ENCODE peak calls at places on chromosomes 13 and 19, in seven cellular contexts. K, B, T, O, X, W and S are unnamed samples.

GRCh38 chr13:64529874-64530485 is 2700.2 kb downstream of the PCDH9 start:
- DNase-seq in T (no peak), B (no peak), W (no peak), O (no peak), K (no peak), X (no peak), S (no peak)

GRCh38 chr13:40534456-40534855 is 132.0 kb downstream of the FOXO1 start:
- DNase-seq in O (no peak), T (no peak), X (no peak), B (no peak), W (no peak), K (no peak), S (no peak)

GRCh38 chr19:8528500-8528899 is 14.5 kb upstream of the ZNF414 start:
- DNase-seq in W (no peak), X (no peak), B (no peak), K (no peak), T (no peak), O (no peak), S (no peak)

GRCh38 chr19:10416083-10416379 is 4.3 kb upstream of the PDE4A start:
- DNase-seq in B (no peak), X (no peak), T (no peak), W (no peak), K (no peak), O (no peak), S (no peak)

GRCh38 chr13:46295531-46296464 is 84.1 kb downstream of the LRRC63 start:
- DNase-seq in X (no peak), O (peak), B (peak), T (peak), K (no peak), W (no peak), S (peak)

GRCh38 chr13:99992376-99992775 is 10.8 kb downstream of the ZIC2 start:
- DNase-seq in X (no peak), O (no peak), W (no peak), T (no peak), K (no peak), B (no peak), S (no peak)

GRCh38 chr19:29690842-29691241 is 24.2 kb downstream of the C19orf12 start:
- DNase-seq in K (no peak), X (peak), W (no peak), B (no peak), O (peak), T (no peak), S (no peak)

GRCh38 chr13:31807090-31807541 is 67.8 kb downstream of the RXFP2 start:
- DNase-seq in T (no peak), K (no peak), O (no peak), X (no peak), W (no peak), B (no peak), S (no peak)

GRCh38 chr19:9720541-9720940 is 45.6 kb upstream of the ZNF562 start:
- DNase-seq in O (no peak), B (no peak), X (no peak), W (no peak), T (no peak), K (no peak), S (no peak)

GRCh38 chr19:18809149-18809978 is 18.3 kb upstream of the COMP start:
- DNase-seq in W (no peak), B (peak), T (peak), K (no peak), X (no peak), O (peak), S (peak)

GRCh38 chr19:2476451-2477140 is 669 bp downstream of the GADD45B start:
- DNase-seq in W (peak), K (no peak), T (no peak), O (peak), B (no peak), X (no peak), S (no peak)

GRCh38 chr13:50682966-50683365 is 160.5 kb downstream of the DLEU7 start:
- DNase-seq in K (no peak), O (no peak), W (no peak), T (no peak), X (no peak), B (no peak), S (no peak)

GRCh38 chr19:38980583-38981374 is 5.2 kb upstream of the FBXO17 start:
- DNase-seq in T (no peak), W (no peak), K (no peak), X (no peak), O (no peak), B (no peak), S (no peak)

GRCh38 chr13:67343777-67344176 is 113.6 kb upstream of the PCDH9 start:
- DNase-seq in X (no peak), B (no peak), T (no peak), O (no peak), W (no peak), K (no peak), S (no peak)

GRCh38 chr19:45069056-45069455 is 7.2 kb downstream of the ZNF296 start:
- DNase-seq in O (no peak), B (no peak), T (no peak), K (no peak), W (no peak), X (no peak), S (no peak)

GRCh38 chr13:50691682-50692263 is 151.7 kb downstream of the DLEU7 start:
- DNase-seq in T (no peak), W (no peak), B (no peak), K (no peak), O (peak), X (no peak), S (no peak)

GRCh38 chr13:95298971-95299627 is 2.2 kb downstream of the ABCC4 start:
- DNase-seq in K (no peak), B (no peak), T (no peak), W (no peak), O (peak), X (no peak), S (no peak)

GRCh38 chr13:95301135-95301946 is at the start of gene ABCC4:
- DNase-seq in W (peak), B (no peak), O (peak), K (no peak), X (peak), T (peak), S (no peak)

GRCh38 chr13:95304446-95304845 is 3.2 kb upstream of the ABCC4 start:
- DNase-seq in K (no peak), B (no peak), T (no peak), O (no peak), W (no peak), X (no peak), S (no peak)

GRCh38 chr13:95300625-95301134 is 571 bp downstream of the ABCC4 start:
- DNase-seq in T (peak), K (no peak), O (peak), W (peak), X (peak), B (no peak), S (no peak)

DNA sequence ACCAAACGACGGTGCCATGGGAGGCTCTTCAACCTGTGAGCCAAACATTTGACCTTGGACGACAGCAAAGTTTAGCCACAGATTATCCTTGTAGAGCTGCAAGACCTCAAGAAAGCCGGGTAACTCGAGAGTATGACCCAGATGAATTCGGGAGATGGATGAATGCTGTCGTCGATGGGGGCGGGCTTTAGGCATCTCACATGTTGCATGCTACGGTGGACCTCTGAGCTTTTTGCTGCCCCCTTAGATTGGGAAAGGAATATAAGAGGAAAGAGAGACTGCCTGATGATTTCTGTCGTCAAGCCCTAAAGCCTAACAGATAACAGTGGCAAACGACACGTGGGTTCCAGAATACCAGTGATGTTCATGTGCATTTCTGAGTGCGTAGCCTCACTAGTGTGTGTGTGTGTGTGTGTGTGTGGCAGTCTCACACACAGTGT is 716 bp upstream of the ABCC4 start:
- DNase-seq in X (no peak), T (no peak), K (no peak), W (no peak), B (no peak), O (peak), S (no peak)
- TF ChIP-seq CTCF in X (no peak), T (no peak), K (no peak), W (no peak), B (no peak), O (peak), S (no peak)

DNA sequence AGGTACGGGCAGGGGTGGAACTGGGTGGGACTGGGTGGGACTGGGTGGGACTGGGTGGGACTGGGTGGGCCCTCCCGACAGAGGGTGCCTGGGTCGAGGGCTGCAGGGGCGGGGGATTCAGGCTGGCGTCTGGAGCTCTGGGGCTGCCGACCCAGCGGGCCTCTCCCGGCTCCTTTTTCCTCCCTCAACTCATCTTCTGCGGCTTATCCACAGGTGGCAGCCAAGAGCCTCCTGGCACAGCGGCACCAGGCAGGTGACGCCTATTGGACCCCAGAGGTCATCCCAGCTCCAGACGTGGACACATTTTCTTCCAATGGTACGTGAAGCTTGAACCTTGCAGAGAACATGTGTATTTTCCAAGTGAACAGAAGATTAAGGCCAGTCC is 533 bp downstream of the ZNF544 start:
- DNase-seq in B (no peak), O (peak), W (no peak), K (no peak), T (no peak), X (peak), S (no peak)
- TF ChIP-seq CTCF in B (peak), O (peak), W (peak), K (no peak), T (no peak), X (peak), S (peak)

DNA sequence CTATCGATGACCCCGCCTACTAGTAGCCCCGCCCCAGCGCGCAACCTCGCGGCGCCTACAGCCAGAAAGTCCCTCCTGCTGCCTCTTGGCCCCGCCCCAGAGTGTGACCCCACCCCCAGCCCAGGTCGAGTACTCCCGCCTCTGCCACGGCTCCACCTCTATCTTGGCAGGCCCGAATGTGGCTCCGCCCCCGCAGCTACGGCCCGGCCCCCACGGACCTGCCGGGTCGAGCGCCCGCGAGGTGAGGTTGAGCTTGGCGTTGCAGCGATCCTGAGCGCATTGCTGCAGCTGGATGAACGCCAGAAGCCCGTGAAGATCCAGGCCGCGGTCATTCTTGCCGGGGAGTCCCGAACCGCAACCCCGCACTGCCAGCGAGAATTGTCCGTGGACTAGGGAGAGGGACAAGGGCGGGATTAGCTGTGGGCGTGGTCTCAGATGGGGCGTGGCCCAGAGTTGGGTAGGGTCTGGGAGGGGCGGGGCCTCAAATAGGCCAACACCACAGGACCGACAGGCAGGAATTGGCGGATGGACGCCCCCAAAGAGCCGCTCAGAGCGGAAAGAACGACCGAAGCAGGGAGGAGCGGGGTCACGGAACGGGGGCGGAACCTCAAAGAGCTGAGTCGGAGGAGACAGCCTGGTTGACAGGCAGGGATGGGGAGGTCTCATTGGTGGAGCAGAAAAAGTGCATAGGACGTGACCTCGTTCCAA is 1.9 kb downstream of the LYPD3 start:
- DNase-seq in K (peak), T (peak), O (peak), B (peak), W (peak), X (peak), S (peak)
- TF ChIP-seq CTCF in K (no peak), T (no peak), O (no peak), B (no peak), W (no peak), X (no peak), S (no peak)

DNA sequence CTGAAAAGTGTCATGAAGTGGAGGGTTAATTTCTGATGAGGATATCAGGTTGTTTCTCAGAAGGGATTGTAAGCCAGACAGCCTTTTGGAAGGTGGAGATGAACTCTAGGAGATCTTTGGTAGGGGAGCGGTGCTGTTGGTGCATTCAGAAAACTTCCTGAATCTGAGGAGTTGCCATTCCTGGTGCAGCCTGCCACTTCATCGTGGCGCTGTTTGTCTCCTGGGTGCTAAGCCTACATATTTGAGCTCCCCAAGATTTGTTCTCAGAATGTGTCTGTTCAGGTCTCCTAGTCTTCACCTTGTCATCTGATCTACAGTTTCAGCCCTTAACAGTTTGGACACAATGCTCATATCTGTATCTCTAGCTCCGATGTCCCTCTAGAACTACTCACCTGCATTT is 285.6 kb downstream of the MTUS2 start:
- DNase-seq in W (no peak), B (no peak), T (no peak), K (no peak), X (no peak), O (no peak), S (no peak)
- TF ChIP-seq CTCF in W (no peak), B (no peak), T (no peak), K (no peak), X (no peak), O (no peak), S (no peak)

GRCh38 chr13:109276261-109276660 is 510.1 kb downstream of the IRS2 start:
- DNase-seq in X (no peak), W (no peak), O (no peak), B (no peak), T (no peak), K (no peak), S (no peak)
- TF ChIP-seq CTCF in X (no peak), W (no peak), O (no peak), B (no peak), T (no peak), K (no peak), S (no peak)

DNA sequence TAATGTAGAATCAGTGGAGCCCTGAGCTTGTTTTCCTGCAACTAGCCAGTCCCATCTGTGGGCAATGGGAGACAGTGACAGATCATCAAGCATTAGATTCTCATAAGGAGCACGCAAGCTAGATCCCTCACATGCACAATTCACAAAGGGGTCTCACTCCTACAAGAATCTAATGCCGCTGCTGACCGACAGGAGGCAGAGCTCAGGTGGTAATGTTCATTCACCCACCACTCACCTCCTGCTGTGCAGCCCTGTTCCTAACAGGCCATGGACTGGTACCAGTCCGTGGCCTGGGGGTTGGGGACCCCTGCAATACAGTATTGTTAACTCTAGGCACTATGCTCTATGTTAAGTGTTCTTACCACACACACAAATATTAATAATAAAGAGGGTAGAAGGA is 362.8 kb downstream of the RBM26 start:
- DNase-seq in W (no peak), B (no peak), X (no peak), K (no peak), T (no peak), O (no peak), S (no peak)
- TF ChIP-seq CTCF in W (no peak), B (no peak), X (no peak), K (no peak), T (no peak), O (no peak), S (no peak)

GRCh38 chr13:76329004-76329403 is 557.2 kb downstream of the KCTD12 start:
- DNase-seq in O (no peak), K (no peak), B (no peak), W (no peak), T (no peak), X (no peak), S (no peak)

GRCh38 chr13:76330216-76330615 is 556.0 kb downstream of the KCTD12 start:
- DNase-seq in B (no peak), O (no peak), T (no peak), W (no peak), K (no peak), X (no peak), S (peak)

GRCh38 chr13:76331948-76332712 is 554.1 kb downstream of the KCTD12 start:
- DNase-seq in W (no peak), X (no peak), B (no peak), O (peak), T (no peak), K (no peak), S (peak)

GRCh38 chr13:76330756-76331155 is 555.4 kb downstream of the KCTD12 start:
- DNase-seq in W (no peak), B (no peak), K (no peak), T (no peak), O (no peak), X (no peak), S (no peak)

GRCh38 chr13:76326343-76326742 is 559.9 kb downstream of the KCTD12 start:
- DNase-seq in O (no peak), X (no peak), K (no peak), T (no peak), B (no peak), W (no peak), S (no peak)
- TF ChIP-seq CTCF in O (no peak), X (no peak), K (no peak), T (no peak), B (no peak), W (no peak), S (no peak)

DNA sequence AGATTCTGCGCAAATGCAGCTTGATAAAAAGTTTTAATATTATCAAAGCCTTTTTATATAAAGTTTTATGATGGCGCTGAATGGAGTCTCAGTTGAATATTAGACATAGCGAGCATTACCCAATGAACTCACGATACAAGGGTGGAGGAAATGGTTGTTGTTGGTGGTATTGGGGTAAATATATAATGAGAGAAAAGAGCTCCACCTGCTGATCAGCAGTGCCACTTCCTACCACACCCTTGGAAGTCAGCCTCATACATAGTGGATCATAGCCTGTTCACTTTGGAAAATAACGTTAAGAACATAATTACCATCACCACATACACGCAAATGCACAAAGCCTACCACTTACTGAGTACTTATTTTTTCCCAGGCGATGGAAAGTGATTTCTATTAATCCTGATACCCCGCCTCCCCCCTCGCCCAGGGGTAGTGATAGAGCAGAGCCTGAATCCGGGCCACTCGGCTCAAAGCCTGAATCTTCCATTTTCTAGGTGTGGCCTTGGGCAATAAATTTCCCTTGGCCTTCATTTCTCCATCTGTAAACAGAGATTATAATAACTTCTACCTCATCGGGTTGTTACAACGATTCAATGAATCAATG is 358.3 kb downstream of the KLF5 start:
- DNase-seq in K (no peak), W (no peak), B (no peak), O (no peak), X (no peak), T (no peak), S (no peak)
- TF ChIP-seq CTCF in K (no peak), W (peak), B (peak), O (peak), X (no peak), T (no peak), S (peak)

GRCh38 chr13:78601124-78601885 is 2.0 kb downstream of the POU4F1 start:
- DNase-seq in T (no peak), B (no peak), W (peak), X (no peak), O (no peak), K (no peak), S (no peak)
- TF ChIP-seq CTCF in T (no peak), B (no peak), W (no peak), X (no peak), O (no peak), K (no peak), S (no peak)